ENCODE peak calls at places on chromosomes 11 and 22, in eight cellular contexts. One of them, this sample, is unnamed.

GRCh38 chr11:61507962-61508824 is at the start of gene LRRC10B:
- DNase-seq in skeletal muscle cell: no peak
- DNase-seq in activated CD4-positive, alpha-beta T cell treated with anti-CD3 and anti-CD28 coated beads, Interleukin-2, amount 10 ng/mL, durations not matched to agents 7 days and 5 days: peak; percentile 38
- DNase-seq in midbrain: no peak
- DNase-seq in RKO: no peak
- DNase-seq in EH: peak; percentile 19
- DNase-seq in NCI-H2029 treated with DMSO at 0.1 percent for 48 hours: peak; percentile 36
- DNase-seq in astrocyte of the spinal cord: no peak
- DNase-seq in this sample: peak; percentile 69

GRCh38 chr22:44331881-44332714 is 19.3 kb upstream of the SHISAL1 start:
- DNase-seq in EH: peak; percentile 43
- DNase-seq in midbrain: no peak
- DNase-seq in NCI-H2029 treated with DMSO at 0.1 percent for 48 hours: peak; percentile 25
- DNase-seq in skeletal muscle cell: no peak
- DNase-seq in astrocyte of the spinal cord: no peak
- DNase-seq in RKO: no peak
- DNase-seq in activated CD4-positive, alpha-beta T cell treated with anti-CD3 and anti-CD28 coated beads, Interleukin-2, amount 10 ng/mL, durations not matched to agents 7 days and 5 days: no peak
- DNase-seq in this sample: no peak

GRCh38 chr11:77473001-77473800 is 693 bp downstream of the PAK1 start:
- DNase-seq in EH: peak; percentile 23
- DNase-seq in astrocyte of the spinal cord: peak; percentile 16
- DNase-seq in NCI-H2029 treated with DMSO at 0.1 percent for 48 hours: peak; percentile 19
- DNase-seq in skeletal muscle cell: no peak
- DNase-seq in activated CD4-positive, alpha-beta T cell treated with anti-CD3 and anti-CD28 coated beads, Interleukin-2, amount 10 ng/mL, durations not matched to agents 7 days and 5 days: peak; percentile 62
- DNase-seq in RKO: peak; percentile 41
- DNase-seq in midbrain: peak; percentile 43
- DNase-seq in this sample: peak; percentile 42

GRCh38 chr11:71999360-71999759 is 651 bp downstream of the IL18BP start:
- DNase-seq in midbrain: no peak
- DNase-seq in astrocyte of the spinal cord: peak; percentile 27
- DNase-seq in skeletal muscle cell: no peak
- DNase-seq in NCI-H2029 treated with DMSO at 0.1 percent for 48 hours: no peak
- DNase-seq in activated CD4-positive, alpha-beta T cell treated with anti-CD3 and anti-CD28 coated beads, Interleukin-2, amount 10 ng/mL, durations not matched to agents 7 days and 5 days: no peak
- DNase-seq in EH: peak; percentile 80
- DNase-seq in RKO: no peak
- DNase-seq in this sample: no peak

GRCh38 chr11:3086671-3087150 is 29.5 kb upstream of the CARS1 start:
- DNase-seq in activated CD4-positive, alpha-beta T cell treated with anti-CD3 and anti-CD28 coated beads, Interleukin-2, amount 10 ng/mL, durations not matched to agents 7 days and 5 days: no peak
- DNase-seq in NCI-H2029 treated with DMSO at 0.1 percent for 48 hours: no peak
- DNase-seq in astrocyte of the spinal cord: no peak
- DNase-seq in RKO: no peak
- DNase-seq in skeletal muscle cell: no peak
- DNase-seq in midbrain: no peak
- DNase-seq in EH: no peak
- DNase-seq in this sample: no peak

GRCh38 chr11:113162590-113162961 is 151.8 kb upstream of the TTC12 start:
- DNase-seq in RKO: no peak
- DNase-seq in astrocyte of the spinal cord: peak; percentile 20
- DNase-seq in skeletal muscle cell: no peak
- DNase-seq in EH: no peak
- DNase-seq in activated CD4-positive, alpha-beta T cell treated with anti-CD3 and anti-CD28 coated beads, Interleukin-2, amount 10 ng/mL, durations not matched to agents 7 days and 5 days: no peak
- DNase-seq in NCI-H2029 treated with DMSO at 0.1 percent for 48 hours: peak; percentile 74
- DNase-seq in midbrain: peak; percentile 86
- DNase-seq in this sample: peak; percentile 83

GRCh38 chr11:20031155-20032001 is 128.9 kb downstream of the DBX1 start:
- DNase-seq in activated CD4-positive, alpha-beta T cell treated with anti-CD3 and anti-CD28 coated beads, Interleukin-2, amount 10 ng/mL, durations not matched to agents 7 days and 5 days: no peak
- DNase-seq in EH: peak; percentile 97
- DNase-seq in RKO: no peak
- DNase-seq in NCI-H2029 treated with DMSO at 0.1 percent for 48 hours: no peak
- DNase-seq in midbrain: no peak
- DNase-seq in astrocyte of the spinal cord: peak; percentile 95
- DNase-seq in skeletal muscle cell: peak; percentile 81
- DNase-seq in this sample: no peak

GRCh38 chr11:109120341-109120740 is 301.6 kb upstream of the C11orf87 start:
- DNase-seq in astrocyte of the spinal cord: no peak
- DNase-seq in skeletal muscle cell: no peak
- DNase-seq in RKO: no peak
- DNase-seq in EH: no peak
- DNase-seq in activated CD4-positive, alpha-beta T cell treated with anti-CD3 and anti-CD28 coated beads, Interleukin-2, amount 10 ng/mL, durations not matched to agents 7 days and 5 days: no peak
- DNase-seq in midbrain: no peak
- DNase-seq in NCI-H2029 treated with DMSO at 0.1 percent for 48 hours: no peak
- DNase-seq in this sample: no peak

GRCh38 chr11:62431171-62431895 is 12.5 kb downstream of the SCGB1A1 start:
- DNase-seq in astrocyte of the spinal cord: peak; percentile 80
- DNase-seq in EH: peak; percentile 94
- DNase-seq in activated CD4-positive, alpha-beta T cell treated with anti-CD3 and anti-CD28 coated beads, Interleukin-2, amount 10 ng/mL, durations not matched to agents 7 days and 5 days: no peak
- DNase-seq in skeletal muscle cell: no peak
- DNase-seq in RKO: no peak
- DNase-seq in NCI-H2029 treated with DMSO at 0.1 percent for 48 hours: no peak
- DNase-seq in midbrain: no peak
- DNase-seq in this sample: no peak

This sample was measured in putamen.